ENCODE peak calls at places on chromosomes 1 and 21, in six cellular contexts. R is sigmoid colon, M is SK-N-SH, D is spleen, X is K562, E is stomach. H is an unnamed sample.

GRCh38 chr1:51627672-51628071 is 10.8 kb downstream of the OSBPL9 start:
- DNase-seq in R (no peak), X (no peak), D (no peak), M (peak), E (no peak), H (peak)

GRCh38 chr1:5686195-5686594 is 306.0 kb downstream of the NPHP4 start:
- DNase-seq in M (no peak), E (no peak), D (no peak), R (no peak), X (no peak), H (no peak)

GRCh38 chr1:55727010-55727409 is 511.8 kb upstream of the USP24 start:
- DNase-seq in R (no peak), X (no peak), M (no peak), E (no peak), D (no peak), H (no peak)

GRCh38 chr1:117143856-117144255 is 22.3 kb upstream of the TRIM45 start:
- DNase-seq in D (no peak), E (no peak), M (no peak), R (no peak), X (no peak), H (no peak)

GRCh38 chr1:68202239-68202832 is 30.0 kb downstream of the WLS start:
- DNase-seq in D (no peak), M (no peak), X (no peak), E (no peak), R (no peak), H (no peak)

GRCh38 chr1:232560940-232561339 is 69.0 kb downstream of the SIPA1L2 start:
- DNase-seq in X (no peak), E (no peak), R (no peak), D (no peak), M (no peak), H (no peak)

GRCh38 chr1:152347116-152347728 is 12.6 kb downstream of the FLG2 start:
- DNase-seq in M (peak), R (no peak), E (no peak), D (no peak), X (peak), H (peak)

GRCh38 chr1:15343099-15343498 is 66.6 kb upstream of the EFHD2 start:
- DNase-seq in D (no peak), R (no peak), M (no peak), X (no peak), E (no peak), H (no peak)

GRCh38 chr1:90946630-90947029 is 75.2 kb downstream of the ZNF644 start:
- DNase-seq in E (no peak), R (no peak), X (no peak), D (no peak), M (no peak), H (no peak)

GRCh38 chr1:68528243-68528642 is 31.4 kb upstream of the DEPDC1 start:
- DNase-seq in X (no peak), M (no peak), E (no peak), R (no peak), D (no peak), H (no peak)

GRCh38 chr1:179144621-179145020 is 62.8 kb downstream of the TOR3A start:
- DNase-seq in M (no peak), D (no peak), E (no peak), R (no peak), X (no peak), H (no peak)

GRCh38 chr1:100794719-100795645 is 75.4 kb downstream of the VCAM1 start:
- DNase-seq in R (no peak), D (no peak), M (no peak), X (no peak), E (no peak), H (peak)

GRCh38 chr1:201538618-201539551 is at the start of gene NAV1:
- DNase-seq in D (peak), E (peak), M (peak), R (peak), X (peak), H (peak)

GRCh38 chr1:226403522-226404034 is 4.3 kb downstream of the PARP1 start:
- DNase-seq in D (no peak), X (peak), M (peak), E (no peak), R (no peak), H (peak)

GRCh38 chr1:230312676-230313075 is 113.5 kb downstream of the PGBD5 start:
- DNase-seq in M (no peak), E (no peak), R (peak), D (no peak), X (no peak), H (no peak)

GRCh38 chr1:22652457-22652856 is 579 bp upstream of the C1QB start:
- DNase-seq in X (no peak), D (no peak), E (no peak), M (no peak), R (no peak), H (no peak)

GRCh38 chr1:6675936-6676335 is 25.7 kb downstream of the DNAJC11 start:
- DNase-seq in M (no peak), X (no peak), R (no peak), E (no peak), D (no peak), H (no peak)

GRCh38 chr1:221834698-221835538 is 93.0 kb upstream of the DUSP10 start:
- DNase-seq in D (no peak), E (no peak), M (no peak), R (no peak), X (no peak), H (no peak)

GRCh38 chr1:100834779-100835645 is 59.6 kb downstream of the EXTL2 start:
- DNase-seq in E (no peak), D (no peak), R (no peak), X (peak), M (peak), H (peak)

GRCh38 chr1:175250027-175250426 is 57.5 kb upstream of the KIAA0040 start:
- DNase-seq in D (no peak), X (no peak), R (peak), M (no peak), E (no peak), H (no peak)

GRCh38 chr1:157105988-157106812 is 6.6 kb upstream of the ETV3L start:
- DNase-seq in M (no peak), R (peak), D (peak), E (peak), X (no peak), H (peak)

GRCh38 chr21:34201001-34201400 is 127.6 kb downstream of the MRPS6 start:
- DNase-seq in M (no peak), D (no peak), X (no peak), R (no peak), E (no peak), H (no peak)

GRCh38 chr1:243375596-243375995 is 119.8 kb downstream of the SDCCAG8 start:
- DNase-seq in X (no peak), R (no peak), E (no peak), D (no peak), M (no peak), H (no peak)

GRCh38 chr1:71093938-71094337 is 13.1 kb upstream of the ZRANB2 start:
- DNase-seq in X (no peak), R (no peak), M (peak), D (no peak), E (no peak), H (peak)

GRCh38 chr1:199778324-199778955 is 249.1 kb upstream of the NR5A2 start:
- DNase-seq in X (no peak), E (no peak), D (no peak), R (no peak), M (peak), H (peak)

GRCh38 chr1:111733996-111734369 is 5.2 kb downstream of the INKA2 start:
- DNase-seq in D (no peak), R (no peak), X (no peak), E (no peak), M (no peak), H (no peak)
- TF ChIP-seq POLR2AphosphoS5 in D (no peak), R (no peak), X (no peak), E (no peak), M (no peak), H (no peak)

DNA sequence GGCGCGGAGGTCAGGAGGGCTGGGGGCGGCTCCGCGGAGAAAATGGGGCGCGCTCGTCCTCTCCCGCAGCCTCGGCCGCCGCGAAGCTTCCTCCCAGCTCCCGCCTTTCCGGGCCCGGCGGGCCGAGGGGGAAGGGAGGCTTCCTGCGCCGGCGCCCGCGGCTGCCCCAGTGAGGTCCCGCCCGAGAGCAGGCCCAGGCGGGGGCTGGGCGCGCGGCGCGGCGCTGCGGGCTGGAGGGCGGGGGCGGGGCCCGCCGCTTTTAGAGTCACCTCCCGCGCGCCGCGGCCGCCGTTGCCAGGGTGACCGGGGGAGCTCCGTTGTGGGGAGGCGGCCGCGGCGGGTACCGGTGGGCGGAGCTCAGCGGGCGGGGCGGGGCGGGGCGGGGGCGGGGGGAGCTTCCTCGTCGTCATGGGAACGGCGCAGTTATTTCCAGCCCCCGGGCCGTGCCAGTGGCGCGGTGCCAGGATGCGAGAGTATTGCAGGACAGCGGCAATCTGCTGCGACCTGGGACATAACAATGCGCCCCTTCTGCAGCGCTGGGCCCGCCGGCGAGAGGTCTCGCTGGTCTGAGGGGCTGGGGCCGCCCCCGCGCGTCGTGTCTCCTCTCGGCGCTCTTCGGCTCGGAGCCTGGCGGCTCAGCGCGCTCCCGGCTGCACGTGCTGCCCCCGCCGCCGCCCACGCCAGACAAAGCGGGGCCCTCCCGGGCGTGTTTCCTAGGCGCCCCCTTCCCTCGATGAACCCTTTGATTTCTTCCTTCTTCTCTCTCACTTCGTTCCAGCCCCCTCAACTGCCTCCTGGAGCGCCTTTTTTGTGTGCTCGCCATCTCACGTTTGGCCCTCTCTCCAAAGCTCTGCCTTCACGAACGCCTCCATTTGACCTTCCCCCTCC is 16.9 kb downstream of the IER5 start:
- DNase-seq in E (peak), D (peak), X (peak), R (peak), M (peak), H (peak)
- TF ChIP-seq POLR2AphosphoS5 in E (peak), D (peak), X (peak), R (peak), M (peak), H (peak)

DNA sequence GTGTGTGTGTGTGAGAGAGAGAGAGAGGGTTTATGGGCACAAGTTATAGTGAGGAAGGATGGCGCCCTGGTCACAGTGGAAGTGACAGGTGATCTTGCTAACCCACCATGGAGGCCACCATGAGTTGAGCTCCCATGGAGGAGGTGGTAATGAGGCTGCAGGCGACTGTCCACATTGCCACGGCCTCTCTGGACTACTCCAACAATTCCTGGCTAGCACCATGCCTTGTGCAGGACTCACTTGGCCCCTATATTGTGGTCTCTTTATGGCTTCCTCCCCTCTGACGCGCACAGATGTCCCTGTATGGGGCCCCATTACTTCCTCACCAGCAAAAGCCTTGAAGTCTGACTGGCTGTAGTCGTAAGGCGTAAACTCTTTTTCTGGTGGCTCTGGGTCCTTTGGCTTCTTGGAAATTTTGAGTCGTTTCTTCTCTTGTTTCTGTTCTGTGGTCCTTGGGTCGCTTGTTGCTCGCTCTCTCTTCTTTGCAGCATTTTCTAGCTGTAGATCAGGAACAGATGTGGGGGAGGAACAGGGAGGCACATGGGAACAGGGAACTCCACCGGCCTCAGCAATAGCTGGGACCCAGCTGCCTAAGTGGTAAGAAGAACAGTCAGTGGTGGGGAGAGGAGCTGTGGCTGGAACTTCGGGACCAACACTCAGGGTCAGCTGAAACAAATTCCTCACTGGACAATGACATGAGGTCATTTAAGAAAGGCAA is 9.6 kb upstream of the SRM start:
- DNase-seq in R (peak), X (no peak), M (no peak), E (no peak), D (peak), H (no peak)
- TF ChIP-seq POLR2AphosphoS5 in R (no peak), X (no peak), M (no peak), E (no peak), D (no peak), H (no peak)

DNA sequence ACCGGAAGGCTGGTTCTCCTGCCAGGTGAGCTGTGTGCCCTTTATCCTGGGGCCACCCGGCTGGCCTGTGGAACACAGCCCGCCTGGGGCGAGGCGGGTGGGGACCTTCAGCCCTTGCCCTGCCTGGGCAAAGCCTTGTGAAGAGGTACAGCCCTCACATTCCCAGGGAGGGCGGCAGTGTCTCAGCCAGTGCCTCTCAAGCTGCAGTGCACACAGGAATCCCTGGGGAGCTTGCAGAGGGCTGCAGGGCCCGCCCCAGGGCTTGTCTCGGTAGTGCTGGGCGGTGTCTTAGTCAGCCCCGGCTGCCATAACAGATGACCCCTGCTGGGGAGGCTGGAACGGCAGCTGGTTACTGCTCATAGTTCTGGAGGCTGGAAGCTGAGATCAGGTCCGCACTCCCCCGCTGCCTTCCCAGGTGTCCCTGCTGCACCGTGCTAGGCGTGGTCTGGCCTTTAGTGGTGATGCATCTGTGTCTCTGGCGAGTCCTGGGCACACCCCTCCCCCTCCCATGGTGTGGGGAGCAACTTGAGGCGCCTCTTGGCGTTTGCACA is 12.6 kb downstream of the DFFB start:
- DNase-seq in E (no peak), R (no peak), M (no peak), D (no peak), X (peak), H (no peak)
- TF ChIP-seq POLR2AphosphoS5 in E (no peak), R (no peak), M (no peak), D (no peak), X (peak), H (no peak)

GRCh38 chr1:160636076-160636475 is 10.8 kb downstream of the SLAMF1 start:
- DNase-seq in E (no peak), D (no peak), X (no peak), M (no peak), R (no peak), H (peak)
- TF ChIP-seq POLR2AphosphoS5 in E (no peak), D (no peak), X (no peak), M (no peak), R (no peak), H (no peak)

DNA sequence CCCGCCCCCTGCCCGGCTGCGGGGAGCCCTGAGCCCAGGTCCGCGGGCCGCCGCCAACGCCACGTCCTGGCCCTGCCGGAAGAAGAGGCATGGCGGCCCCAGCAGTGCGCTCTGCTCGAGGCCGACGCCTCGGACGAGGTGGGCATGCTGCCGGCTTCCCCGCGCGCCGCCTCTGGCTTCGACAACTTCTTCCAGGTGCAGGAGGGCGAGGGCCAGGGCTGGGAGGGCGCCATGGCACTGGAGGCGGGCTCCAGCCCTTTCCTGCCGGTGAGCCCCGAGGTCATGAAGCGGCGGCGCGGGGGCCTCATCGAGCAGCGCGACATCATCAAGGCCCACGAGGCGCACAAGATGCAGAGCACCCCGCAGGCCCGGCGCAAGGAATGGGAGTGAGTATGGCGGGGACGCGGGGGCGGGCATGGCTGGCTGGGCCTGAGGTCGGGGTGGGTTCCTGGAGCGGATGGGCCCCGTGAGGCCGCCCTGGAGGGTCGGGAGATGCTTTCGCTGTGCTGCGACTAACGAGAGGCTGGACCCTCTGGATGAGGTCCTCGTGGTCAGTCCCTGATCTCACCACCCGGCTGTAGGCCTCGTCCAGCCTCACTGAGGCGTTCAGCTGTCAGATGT is 70.0 kb upstream of the CACNA1E start:
- DNase-seq in E (no peak), R (no peak), M (no peak), D (no peak), X (no peak), H (no peak)
- TF ChIP-seq POLR2AphosphoS5 in E (no peak), R (no peak), M (no peak), D (no peak), X (no peak), H (no peak)

DNA sequence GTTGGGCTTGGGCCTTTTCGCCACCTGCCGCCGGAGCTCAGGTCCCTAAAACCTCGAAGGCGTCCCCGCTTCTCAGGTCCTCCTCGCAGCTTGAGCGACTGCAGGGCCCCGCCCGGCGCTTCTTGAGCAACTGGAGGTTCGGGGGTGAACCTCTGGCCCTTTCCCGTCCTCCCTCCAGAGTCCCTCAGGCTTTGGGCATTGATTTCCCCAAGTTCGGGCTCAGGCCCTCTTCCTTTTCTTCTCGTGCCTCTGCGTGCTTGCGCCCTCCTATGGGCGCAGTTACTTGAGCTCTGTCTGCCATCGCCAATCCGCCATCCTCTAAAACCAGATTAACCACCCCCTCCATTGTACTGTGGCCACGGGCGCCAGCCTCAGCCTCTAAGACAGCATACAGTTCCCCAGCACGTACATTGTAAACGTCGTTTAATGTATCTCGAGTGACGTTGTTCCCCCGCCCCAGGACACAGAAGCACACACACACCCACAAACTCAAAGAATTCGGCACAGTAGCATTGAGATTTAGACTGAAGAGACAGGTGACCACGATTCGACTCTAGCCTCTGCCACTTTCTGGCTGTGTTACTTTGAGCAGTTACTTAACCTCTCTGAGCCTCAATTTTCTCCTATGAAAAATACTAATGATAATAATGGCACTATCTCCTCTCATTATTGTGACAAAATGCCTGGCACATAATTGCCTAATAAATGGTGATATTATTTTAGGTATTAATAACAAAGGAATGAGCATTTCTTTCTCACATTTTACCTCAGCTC is 22.6 kb downstream of the BTG2 start:
- DNase-seq in D (no peak), R (no peak), X (peak), M (peak), E (peak), H (peak)
- TF ChIP-seq POLR2AphosphoS5 in D (no peak), R (no peak), X (no peak), M (no peak), E (peak), H (no peak)

H was measured in endothelial cell of umbilical vein.